ENCODE peak calls at places on chromosomes 11 and 22, in ten cellular contexts. N is GM06990, B is GM20000, J is AG09309, Y is IMR-90, Q is nephron progenitor cell, D is HFFc6, C is spleen, T is foreskin keratinocyte, Z is ovary. R is an unnamed sample.

GRCh38 chr11:44799036-44799435 is 72.3 kb downstream of the TSPAN18 start:
- DNase-seq in Y (no peak), B (no peak), C (peak; percentile 53), Z (no peak), Q (no peak), T (no peak), J (no peak), D (no peak), N (no peak), R (no peak)

GRCh38 chr11:110474578-110474977 is 44.8 kb downstream of the FDX1 start:
- DNase-seq in B (no peak), T (no peak), N (no peak), Q (no peak), D (no peak), Y (no peak), J (no peak), C (no peak), Z (no peak), R (no peak)

GRCh38 chr11:86800076-86800955 is at the start of gene PRSS23:
- DNase-seq in N (no peak), T (no peak), Q (peak; percentile 87), Y (peak; percentile 44), C (peak; percentile 79), D (peak; percentile 19), Z (peak; percentile 81), B (peak; percentile 52), J (no peak), R (no peak)

GRCh38 chr11:121508449-121508848 is 55.7 kb upstream of the SORL1-AS1 start:
- DNase-seq in J (no peak), Q (no peak), Y (no peak), C (no peak), Z (no peak), T (no peak), B (no peak), D (no peak), N (no peak), R (no peak)

GRCh38 chr11:28521075-28521474 is 412.9 kb downstream of the METTL15 start:
- DNase-seq in B (no peak), Z (no peak), D (no peak), T (peak; percentile 31), J (no peak), Y (peak; percentile 4), N (no peak), C (no peak), Q (no peak), R (peak; percentile 71)

GRCh38 chr11:72758690-72759389 is 6.6 kb upstream of the ARAP1 start:
- DNase-seq in J (no peak), D (no peak), N (no peak), B (no peak), Z (peak; percentile 85), C (no peak), Y (peak; percentile 96), T (no peak), Q (no peak), R (no peak)

GRCh38 chr11:72072348-72072747 is 8.0 kb downstream of the NUMA1 start:
- DNase-seq in Q (no peak), T (no peak), N (no peak), D (peak; percentile 82), C (no peak), Y (peak; percentile 82), B (no peak), J (peak; percentile 17), Z (no peak), R (peak; percentile 74)

GRCh38 chr22:19629720-19630419 is 84.4 kb upstream of the SEPTIN5 start:
- DNase-seq in D (peak; percentile 47), B (peak; percentile 92), Q (peak; percentile 88), T (no peak), Y (peak; percentile 71), C (peak; percentile 92), N (peak; percentile 43), J (peak; percentile 24), Z (peak; percentile 77), R (peak; percentile 56)

GRCh38 chr22:48481748-48482147 is 1345.9 kb downstream of the BRD1 start:
- DNase-seq in C (no peak), B (no peak), T (no peak), Y (no peak), Q (no peak), Z (no peak), D (no peak), J (no peak), N (no peak), R (no peak)

GRCh38 chr11:45156731-45157130 is 10.3 kb downstream of the PRDM11 start:
- DNase-seq in T (no peak), Q (no peak), C (peak; percentile 23), D (no peak), B (no peak), J (no peak), Y (no peak), Z (no peak), N (no peak), R (no peak)

GRCh38 chr11:83219095-83219494 is 25.6 kb downstream of the ANKRD42 start:
- DNase-seq in Z (no peak), T (no peak), D (no peak), N (no peak), B (no peak), J (no peak), C (no peak), Y (no peak), Q (peak; percentile 4), R (no peak)
- TF ChIP-seq CTCF in Z (no peak), T (peak; percentile 28), D (peak; percentile 47), N (peak; percentile 13), B (peak; percentile 14), J (peak; percentile 24), C (no peak), Y (peak; percentile 33), Q (peak; percentile 23), R (no peak)

GRCh38 chr11:42777776-42778175 is 534.0 kb upstream of the API5 start:
- DNase-seq in D (no peak), Q (no peak), C (no peak), Y (no peak), Z (no peak), B (no peak), N (no peak), J (no peak), T (no peak), R (no peak)
- TF ChIP-seq CTCF in D (no peak), Q (no peak), C (no peak), Y (no peak), Z (no peak), B (no peak), N (no peak), J (no peak), T (no peak), R (no peak)

GRCh38 chr22:38467904-38468760 is at the start of gene KDELR3:
- DNase-seq in T (no peak), N (peak; percentile 65), C (peak; percentile 79), Z (peak; percentile 83), B (peak; percentile 92), Q (peak; percentile 71), D (peak; percentile 48), J (no peak), Y (peak; percentile 71), R (peak; percentile 50)
- TF ChIP-seq CTCF in T (no peak), N (no peak), C (no peak), Z (no peak), B (no peak), Q (peak; percentile 27), D (peak; percentile 63), J (peak; percentile 12), Y (peak; percentile 3), R (no peak)

GRCh38 chr11:65432686-65433582 is 10.3 kb downstream of the NEAT1 start:
- DNase-seq in J (no peak), Q (no peak), N (no peak), B (no peak), D (no peak), Y (peak; percentile 54), T (no peak), C (no peak), Z (no peak), R (peak; percentile 28)
- TF ChIP-seq CTCF in J (peak; percentile 4), Q (no peak), N (no peak), B (peak; percentile 15), D (no peak), Y (peak; percentile 17), T (peak; percentile 47), C (no peak), Z (peak; percentile 16), R (no peak)

DNA sequence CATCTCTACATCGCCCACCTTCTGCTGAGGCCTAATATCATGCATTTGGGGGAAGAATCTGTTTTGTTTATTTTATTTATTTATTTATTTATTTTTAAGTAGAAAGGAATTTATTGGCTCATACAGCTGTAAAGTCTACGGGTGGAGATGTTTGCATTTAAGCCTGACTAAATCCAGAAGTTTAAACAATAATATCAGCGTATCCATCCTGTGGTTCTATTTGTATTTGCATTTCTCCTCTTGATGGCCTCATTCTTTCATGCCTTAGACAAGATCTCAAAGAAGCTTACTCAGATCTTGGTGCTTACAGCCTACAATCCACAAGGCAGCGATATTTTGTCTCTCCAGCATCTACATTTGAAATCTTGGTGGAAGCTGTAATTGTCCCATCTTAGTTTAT is 67.1 kb upstream of the CARD18 start:
- DNase-seq in Z (no peak), J (no peak), N (no peak), Q (no peak), Y (no peak), B (no peak), C (no peak), T (no peak), D (no peak), R (peak; percentile 16)
- TF ChIP-seq CTCF in Z (no peak), J (no peak), N (no peak), Q (no peak), Y (no peak), B (no peak), C (no peak), T (no peak), D (no peak), R (no peak)

DNA sequence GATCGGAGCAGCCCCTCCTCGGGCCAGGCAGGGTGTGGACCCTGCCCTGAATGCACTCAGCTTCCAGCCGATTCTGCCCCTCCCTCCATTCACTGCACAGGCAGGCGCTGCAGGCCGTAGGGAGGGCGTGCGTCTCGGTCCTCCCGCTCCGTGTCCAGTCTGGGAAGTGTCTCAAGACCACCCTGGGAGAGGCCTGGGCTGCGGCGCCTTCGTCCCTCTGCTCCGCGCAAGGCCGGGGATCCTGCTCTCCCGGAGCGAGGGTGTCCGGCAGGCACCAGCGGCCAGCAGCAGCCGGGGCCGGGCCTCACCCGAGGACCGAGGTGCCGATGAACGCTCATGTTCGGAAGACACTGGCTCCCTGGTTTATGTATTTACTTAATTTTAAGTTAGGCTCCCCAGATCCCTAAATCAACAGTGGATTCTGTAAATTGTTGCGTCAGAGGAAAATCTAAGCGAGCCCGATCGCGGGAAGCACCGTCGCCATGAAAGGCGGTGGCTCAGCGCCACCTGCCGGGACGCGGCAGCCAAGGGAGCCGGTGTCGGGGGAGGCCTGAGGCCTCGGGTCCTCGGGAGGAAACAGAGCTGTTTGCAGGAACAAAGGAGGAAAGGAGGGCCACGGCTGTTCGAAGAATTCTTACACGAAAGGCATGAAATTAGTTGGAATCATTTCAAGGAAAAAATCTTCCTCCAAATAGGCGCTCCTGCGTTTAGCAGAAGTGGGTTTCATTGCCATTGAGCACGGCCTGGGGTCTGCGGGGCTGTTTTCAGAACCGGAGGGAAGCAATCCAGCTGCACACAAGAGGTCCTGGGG is 195.3 kb downstream of the BRD1 start:
- DNase-seq in Y (peak; percentile 28), J (no peak), Q (peak; percentile 81), N (no peak), B (peak; percentile 80), C (no peak), T (no peak), Z (peak; percentile 81), D (no peak), R (peak; percentile 4)
- TF ChIP-seq CTCF in Y (peak; percentile 63), J (peak; percentile 80), Q (peak; percentile 90), N (no peak), B (peak; percentile 53), C (peak; percentile 46), T (peak; percentile 70), Z (peak; percentile 46), D (peak; percentile 62), R (peak; percentile 59)

R was measured in bronchial epithelial cell.